ENCODE peak calls at places on chromosomes 12 and 14, in seven cellular contexts. L, J, G, R, K, O and C are unnamed samples.

GRCh38 chr12:52259850-52260249 is 14.6 kb upstream of the KRT86 start:
- DNase-seq in K (no peak), L (no peak), O (no peak), J (peak; percentile 76), G (no peak), R (no peak), C (no peak)

GRCh38 chr12:74259199-74259598 is 278.4 kb upstream of the ATXN7L3B start:
- DNase-seq in J (no peak), O (no peak), R (no peak), L (no peak), K (no peak), G (no peak), C (no peak)

GRCh38 chr12:95790025-95790911 is at the start of gene NTN4:
- DNase-seq in L (peak; percentile 40), O (no peak), J (no peak), K (peak; percentile 14), G (no peak), R (peak; percentile 58), C (no peak)

GRCh38 chr12:76915381-76916169 is 36.8 kb upstream of the CSRP2 start:
- DNase-seq in G (no peak), J (peak; percentile 58), L (no peak), K (no peak), R (no peak), O (no peak), C (no peak)

GRCh38 chr12:131242741-131243496 is 289.2 kb downstream of the ADGRD1 start:
- DNase-seq in J (no peak), O (no peak), L (peak; percentile 67), R (peak; percentile 41), K (no peak), G (peak; percentile 76), C (no peak)

GRCh38 chr14:78022059-78022458 is 148.1 kb upstream of the NRXN3 start:
- DNase-seq in R (peak; percentile 89), G (peak; percentile 96), J (peak; percentile 2), K (peak; percentile 8), L (peak; percentile 59), O (peak; percentile 32), C (no peak)

GRCh38 chr14:104398656-104399055 is 180.9 kb upstream of the C14orf180 start:
- DNase-seq in R (no peak), L (no peak), G (no peak), K (no peak), J (no peak), O (no peak), C (no peak)

GRCh38 chr14:75428230-75429104 is 645 bp downstream of the JDP2 start:
- DNase-seq in K (no peak), R (peak; percentile 21), L (no peak), O (no peak), G (no peak), J (peak; percentile 19), C (no peak)

GRCh38 chr12:113555226-113555625 is 83.6 kb upstream of the LHX5 start:
- DNase-seq in G (no peak), K (no peak), J (no peak), R (no peak), O (no peak), L (no peak), C (no peak)

GRCh38 chr12:96132819-96133218 is 61.4 kb upstream of the ELK3 start:
- DNase-seq in G (peak; percentile 49), J (no peak), O (no peak), L (no peak), R (no peak), K (peak; percentile 6), C (no peak)

GRCh38 chr12:105676694-105677093 is 346.2 kb downstream of the C12orf75 start:
- DNase-seq in G (no peak), K (no peak), J (no peak), O (no peak), L (no peak), R (no peak), C (no peak)

GRCh38 chr14:81147140-81147897 is 73.4 kb downstream of the GTF2A1 start:
- DNase-seq in J (no peak), L (peak; percentile 63), O (no peak), G (peak; percentile 69), K (no peak), R (no peak), C (no peak)

GRCh38 chr14:50607181-50607580 is 47.2 kb downstream of the ATL1 start:
- DNase-seq in G (no peak), L (no peak), K (no peak), O (peak; percentile 97), J (peak; percentile 20), R (no peak), C (no peak)

GRCh38 chr14:100775351-100775830 is 48.7 kb downstream of the DLK1 start:
- DNase-seq in O (no peak), R (no peak), J (no peak), G (no peak), K (no peak), L (no peak), C (no peak)

GRCh38 chr14:100962494-100962893 is 59.0 kb upstream of the RTL1 start:
- DNase-seq in K (no peak), L (no peak), G (no peak), R (no peak), J (no peak), O (no peak), C (no peak)

GRCh38 chr12:104603545-104603973 is 146.8 kb downstream of the CHST11 start:
- DNase-seq in L (no peak), J (no peak), K (no peak), G (no peak), O (peak; percentile 90), R (no peak), C (no peak)